ENCODE peak calls at places on chromosomes 3 and 15, in four cellular contexts. Q, J, H and B are unnamed samples.
A peak's percentile ranks its signal among the peaks of the same experiment; 100 is the strongest.

GRCh38 chr3:44883213-44883955 is 9.0 kb downstream of the TGM4 start:
- DNase-seq in Q (no peak), J (no peak), H (no peak), B (no peak)

GRCh38 chr15:37206690-37207089 is 106.3 kb upstream of the MEIS2 start:
- DNase-seq in Q (no peak), H (no peak), J (no peak), B (no peak)

GRCh38 chr3:31615071-31615875 is 82.5 kb downstream of the STT3B start:
- DNase-seq in J (no peak), Q (no peak), H (no peak), B (no peak)

GRCh38 chr3:54600441-54601204 is 327.2 kb downstream of the LRTM1 start:
- DNase-seq in J (no peak), H (peak; percentile 21), Q (no peak), B (no peak)

GRCh38 chr3:28244471-28244870 is 3.1 kb downstream of the CMC1 start:
- DNase-seq in J (no peak), H (no peak), Q (no peak), B (no peak)

GRCh38 chr15:56869573-56869972 is 48.9 kb upstream of the TCF12 start:
- DNase-seq in H (peak; percentile 70), Q (no peak), J (no peak), B (no peak)

GRCh38 chr3:48433472-48434118 is 3.7 kb upstream of the PLXNB1 start:
- DNase-seq in Q (no peak), H (peak; percentile 46), J (no peak), B (no peak)

GRCh38 chr3:120102674-120103073 is 8.4 kb upstream of the GSK3B start:
- DNase-seq in J (no peak), H (no peak), Q (no peak), B (no peak)

GRCh38 chr3:94671078-94671477 is 608.2 kb downstream of the NSUN3 start:
- DNase-seq in J (no peak), Q (no peak), H (no peak), B (no peak)

DNA sequence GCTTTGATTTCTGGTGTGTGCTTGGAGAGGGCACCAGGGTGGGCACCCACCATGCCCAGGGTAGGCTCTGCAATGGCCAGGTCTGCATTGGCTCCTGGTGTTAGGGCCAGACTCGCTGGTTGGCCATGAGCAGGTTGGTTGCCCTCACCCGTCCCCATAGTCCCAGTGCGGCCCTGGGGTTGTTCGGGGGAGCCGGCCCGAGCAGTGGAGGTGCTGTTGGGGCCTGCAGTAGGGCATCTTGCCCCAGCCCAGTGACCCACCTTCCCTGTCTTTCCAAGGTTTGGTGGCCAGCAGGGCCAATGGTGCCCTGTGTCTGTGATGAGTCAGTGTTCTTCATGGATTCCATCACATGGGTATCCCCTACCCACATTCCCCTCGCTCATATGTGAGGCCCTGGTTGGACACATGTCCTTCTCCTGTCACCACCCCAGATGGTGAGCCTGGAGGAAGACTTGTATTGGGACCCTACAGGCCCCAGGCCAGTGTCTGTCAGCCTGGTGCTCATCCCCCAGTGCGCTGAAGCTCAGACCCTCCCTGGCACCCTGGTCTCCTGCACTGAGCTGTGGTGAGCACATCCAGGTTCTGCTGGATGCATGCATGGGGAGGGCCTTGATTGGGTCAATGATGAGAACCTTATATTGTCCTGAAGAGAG is 190.1 kb downstream of the UBE3A start:
- DNase-seq in J (peak; percentile 36), Q (no peak), H (no peak), B (no peak)
- H3K9me3 ChIP-seq in J (no peaks in the 10 kb centered on the region), Q (no peaks in the 10 kb centered on the region), H (peaks cover 97% of the 10 kb centered on the region), B (no peaks in the 10 kb centered on the region)

GRCh38 chr3:141083831-141084624 is 32.9 kb downstream of the SPSB4 start:
- DNase-seq in J (no peak), H (no peak), Q (no peak), B (no peak)
- H3K9me3 ChIP-seq in J (no peaks in the 10 kb centered on the region), H (no peaks in the 10 kb centered on the region), Q (no peaks in the 10 kb centered on the region), B (no peaks in the 10 kb centered on the region)

DNA sequence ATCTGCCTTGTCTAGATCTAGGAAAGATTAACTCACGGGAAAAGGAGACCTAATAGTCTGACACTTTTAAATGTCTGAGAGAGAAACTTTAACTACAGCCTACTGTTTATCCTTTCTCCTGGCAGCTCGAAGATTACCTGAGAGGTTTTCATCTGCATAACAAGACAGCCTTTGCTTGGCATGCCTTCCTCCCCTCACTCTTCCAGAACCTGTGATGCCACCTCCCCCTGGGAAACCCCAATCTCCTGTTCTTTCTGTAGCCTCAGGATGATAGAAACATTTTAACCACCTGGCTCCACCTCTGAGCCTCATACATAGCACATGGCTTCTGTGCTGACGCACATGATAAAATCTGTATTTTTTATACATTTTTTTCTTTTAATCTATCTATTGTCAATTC is 420.8 kb downstream of the CNTN6 start:
- DNase-seq in J (no peak), Q (no peak), H (no peak), B (no peak)
- H3K9me3 ChIP-seq in J (no peaks in the 10 kb centered on the region), Q (no peaks in the 10 kb centered on the region), H (no peaks in the 10 kb centered on the region), B (no peaks in the 10 kb centered on the region)

GRCh38 chr3:1710663-1711062 is 388.0 kb upstream of the CNTN4 start:
- DNase-seq in J (no peak), H (no peak), Q (no peak), B (no peak)
- H3K9me3 ChIP-seq in J (no peaks in the 10 kb centered on the region), H (peaks cover 26% of the 10 kb centered on the region), Q (no peaks in the 10 kb centered on the region), B (no peaks in the 10 kb centered on the region)

DNA sequence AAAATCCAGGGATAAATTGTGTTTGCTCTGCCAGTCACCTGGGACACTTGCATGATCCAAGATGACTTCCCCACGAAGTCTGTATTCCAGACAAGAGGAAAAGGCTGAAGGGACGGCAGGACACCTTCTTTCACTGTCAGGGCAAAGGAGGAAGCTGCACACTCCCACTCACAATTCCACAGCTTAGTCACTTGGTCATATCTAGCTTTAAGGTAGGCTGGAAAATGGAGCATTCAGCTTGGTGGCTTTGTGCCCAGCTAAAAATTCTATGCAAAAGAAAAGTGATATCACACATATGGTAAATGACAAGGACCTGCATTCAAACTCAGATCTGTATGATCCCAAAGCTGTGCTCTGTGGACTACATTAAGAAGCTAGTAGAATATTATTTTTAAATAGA is 109.2 kb upstream of the TPM1 start:
- DNase-seq in H (no peak), J (peak; percentile 15), Q (no peak), B (no peak)
- H3K9me3 ChIP-seq in H (no peaks in the 10 kb centered on the region), J (no peaks in the 10 kb centered on the region), Q (no peaks in the 10 kb centered on the region), B (no peaks in the 10 kb centered on the region)